ENCODE peak calls at places on chromosome 5, in ten cellular contexts. Q is MM.1S, H is spleen, S is fibroblast of lung, O is mesenchymal stem cell, U is heart left ventricle, D is stomach, Y is RWPE2, J is A549, T is colonic mucosa. R is an unnamed sample.

GRCh38 chr5:136034492-136034891 is 5.7 kb downstream of the TGFBI start:
- DNase-seq in Q (no peak), H (peak), S (no peak), O (no peak), U (no peak), D (no peak), Y (peak), J (no peak), T (no peak), R (no peak)

GRCh38 chr5:154406231-154406630 is 39.6 kb upstream of the SAP30L start:
- DNase-seq in Q (no peak), H (no peak), S (peak), O (no peak), U (no peak), D (no peak), Y (no peak), J (no peak), T (no peak), R (no peak)

GRCh38 chr5:115816226-115817042 is at the start of gene CDO1:
- DNase-seq in Q (no peak), H (peak), S (peak), O (peak), U (peak), D (no peak), Y (peak), J (no peak), T (no peak), R (no peak)

GRCh38 chr5:141465351-141465750 is 10.4 kb upstream of the PCDHGC3 start:
- DNase-seq in Q (no peak), H (no peak), S (peak), O (peak), U (no peak), D (no peak), Y (no peak), J (no peak), T (no peak), R (no peak)

GRCh38 chr5:154756203-154756870 is 1.2 kb downstream of the LARP1 start:
- DNase-seq in Q (peak), H (peak), S (no peak), O (peak), U (no peak), D (peak), Y (no peak), J (peak), T (peak), R (peak)

GRCh38 chr5:3592298-3592697 is 3.3 kb upstream of the IRX1 start:
- DNase-seq in Q (no peak), H (no peak), S (no peak), O (no peak), U (no peak), D (no peak), Y (no peak), J (no peak), T (no peak), R (no peak)

GRCh38 chr5:168468836-168469235 is 17.4 kb upstream of the RARS1 start:
- DNase-seq in Q (no peak), H (no peak), S (peak), O (peak), U (no peak), D (no peak), Y (no peak), J (no peak), T (no peak), R (no peak)

GRCh38 chr5:160001457-160001856 is 7.5 kb upstream of the TTC1 start:
- DNase-seq in Q (no peak), H (no peak), S (no peak), O (no peak), U (no peak), D (peak), Y (no peak), J (no peak), T (peak), R (no peak)

GRCh38 chr5:4868140-4868735 is 271.9 kb upstream of the ADAMTS16 start:
- DNase-seq in Q (peak), H (no peak), S (peak), O (peak), U (peak), D (peak), Y (no peak), J (peak), T (peak), R (no peak)

GRCh38 chr5:78602400-78602799 is 46.2 kb downstream of the LHFPL2 start:
- DNase-seq in Q (no peak), H (no peak), S (peak), O (no peak), U (no peak), D (no peak), Y (no peak), J (peak), T (no peak), R (no peak)

GRCh38 chr5:75337366-75338021 is 474 bp downstream of the HMGCR start:
- DNase-seq in Q (no peak), H (no peak), S (peak), O (no peak), U (no peak), D (peak), Y (peak), J (peak), T (peak), R (no peak)

GRCh38 chr5:50340757-50341156 is 100.3 kb downstream of the EMB start:
- DNase-seq in Q (no peak), H (no peak), S (no peak), O (no peak), U (no peak), D (no peak), Y (no peak), J (no peak), T (no peak), R (no peak)

GRCh38 chr5:143314664-143315063 is 88.8 kb downstream of the NR3C1 start:
- DNase-seq in Q (no peak), H (no peak), S (peak), O (peak), U (no peak), D (no peak), Y (no peak), J (no peak), T (no peak), R (no peak)

GRCh38 chr5:74442466-74442865 is 198.1 kb downstream of the ENC1 start:
- DNase-seq in Q (no peak), H (no peak), S (peak), O (no peak), U (no peak), D (no peak), Y (no peak), J (no peak), T (no peak), R (no peak)

GRCh38 chr5:36276864-36277263 is 24.8 kb downstream of the RANBP3L start:
- DNase-seq in Q (no peak), H (no peak), S (no peak), O (no peak), U (no peak), D (no peak), Y (no peak), J (no peak), T (no peak), R (no peak)

GRCh38 chr5:37247036-37247435 is 2.1 kb downstream of the CPLANE1 start:
- DNase-seq in Q (no peak), H (no peak), S (peak), O (no peak), U (no peak), D (no peak), Y (no peak), J (no peak), T (no peak), R (no peak)

GRCh38 chr5:179316111-179316551 is 29.1 kb downstream of the ADAMTS2 start:
- DNase-seq in Q (no peak), H (peak), S (no peak), O (no peak), U (no peak), D (no peak), Y (peak), J (no peak), T (no peak), R (no peak)

DNA sequence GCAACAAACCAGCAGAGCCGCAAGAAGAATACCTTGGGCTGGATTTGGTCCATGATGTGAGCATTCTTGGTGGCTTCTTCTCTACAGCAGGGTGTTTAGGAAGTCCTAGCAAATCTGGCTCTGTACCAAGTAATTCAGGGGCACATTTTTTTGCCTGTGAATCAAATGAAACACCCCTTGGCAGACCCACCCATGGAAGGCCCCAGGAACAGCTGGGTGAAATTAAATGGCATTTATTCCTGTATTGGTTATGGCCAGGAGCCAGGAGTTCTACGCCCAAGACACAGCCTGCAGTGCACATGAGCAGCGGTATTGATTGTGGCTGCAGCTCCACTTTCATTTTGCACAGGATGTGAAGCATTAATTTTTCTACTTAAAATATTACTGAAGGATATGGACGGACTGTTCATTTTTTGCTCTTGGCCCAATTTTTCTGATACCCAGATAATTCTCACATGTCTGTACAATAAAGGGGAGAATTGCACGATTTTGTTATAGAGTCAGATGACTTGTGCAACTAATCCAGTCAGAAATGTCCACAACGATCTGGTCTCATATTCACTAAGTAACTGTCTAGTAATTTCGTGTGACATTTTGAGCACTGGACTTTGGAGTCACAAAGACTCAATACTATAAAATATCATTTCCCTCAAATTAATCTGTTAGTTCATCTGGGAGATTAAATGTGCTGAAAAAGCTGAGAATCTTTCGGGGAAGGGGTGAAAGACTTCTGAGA is 120.7 kb upstream of the APC start:
- DNase-seq in Q (peak), H (no peak), S (no peak), O (no peak), U (no peak), D (no peak), Y (no peak), J (no peak), T (no peak), R (no peak)
- H3K4me3 ChIP-seq in Q (peak), H (no peak), S (peak), O (peak), U (no peak), D (no peak), Y (no peak), J (no peak), T (no peak), R (no peak)

GRCh38 chr5:132218321-132218720 is 9.3 kb downstream of the P4HA2 start:
- DNase-seq in Q (no peak), H (peak), S (no peak), O (no peak), U (no peak), D (no peak), Y (no peak), J (no peak), T (no peak), R (no peak)
- H3K27ac ChIP-seq in Q (no peak), H (no peak), S (no peak), O (no peak), U (peak), D (no peak), Y (no peak), J (no peak), T (no peak), R (no peak)

DNA sequence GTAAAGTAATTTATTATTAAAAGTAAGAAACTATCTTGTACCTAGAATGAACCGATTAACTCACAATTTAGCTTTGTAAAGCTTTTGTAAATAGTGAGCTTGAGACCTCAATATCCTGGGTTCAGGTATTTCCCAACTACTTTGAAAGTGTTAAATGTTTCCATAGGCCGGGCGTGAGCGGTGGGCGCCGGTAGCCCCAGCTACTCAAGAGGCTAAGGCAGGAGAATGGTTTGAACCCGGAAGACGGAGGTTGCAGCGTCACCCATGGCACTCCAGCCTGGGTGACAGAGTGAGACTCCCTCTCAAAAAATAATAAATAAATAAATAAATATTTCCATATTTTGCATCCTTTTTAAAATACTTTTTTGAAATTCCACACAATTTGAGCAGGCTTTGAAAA is 1.5 kb upstream of the ANKH start:
- DNase-seq in Q (no peak), H (no peak), S (no peak), O (no peak), U (no peak), D (no peak), Y (no peak), J (no peak), T (no peak), R (no peak)
- H3K4me3 ChIP-seq in Q (peak), H (peak), S (peak), O (peak), U (peak), D (peak), Y (no peak), J (peak), T (no peak), R (peak)

GRCh38 chr5:76472338-76473336 is 69.6 kb downstream of the IQGAP2 start:
- DNase-seq in Q (no peak), H (no peak), S (no peak), O (no peak), U (no peak), D (no peak), Y (peak), J (peak), T (no peak), R (no peak)

GRCh38 chr5:76469656-76470290 is 66.7 kb downstream of the IQGAP2 start:
- DNase-seq in Q (no peak), H (no peak), S (peak), O (no peak), U (no peak), D (no peak), Y (no peak), J (no peak), T (no peak), R (no peak)

GRCh38 chr5:76470978-76471377 is 67.9 kb downstream of the IQGAP2 start:
- DNase-seq in Q (no peak), H (no peak), S (no peak), O (no peak), U (no peak), D (no peak), Y (no peak), J (no peak), T (no peak), R (no peak)

GRCh38 chr5:76473676-76474075 is 70.6 kb downstream of the IQGAP2 start:
- DNase-seq in Q (no peak), H (no peak), S (no peak), O (no peak), U (no peak), D (no peak), Y (no peak), J (no peak), T (no peak), R (peak)

GRCh38 chr5:76471994-76472337 is 68.9 kb downstream of the IQGAP2 start:
- DNase-seq in Q (no peak), H (no peak), S (no peak), O (no peak), U (no peak), D (no peak), Y (no peak), J (no peak), T (no peak), R (no peak)
- H3K27ac ChIP-seq in Q (no peak), H (peak), S (no peak), O (no peak), U (no peak), D (peak), Y (peak), J (peak), T (no peak), R (no peak)

GRCh38 chr5:157184117-157184516 is 3.5 kb downstream of the ITK start:
- DNase-seq in Q (no peak), H (no peak), S (no peak), O (no peak), U (no peak), D (no peak), Y (no peak), J (no peak), T (no peak), R (no peak)
- H3K4me3 ChIP-seq in Q (no peak), H (peak), S (no peak), O (no peak), U (no peak), D (peak), Y (no peak), J (no peak), T (no peak), R (peak)

DNA sequence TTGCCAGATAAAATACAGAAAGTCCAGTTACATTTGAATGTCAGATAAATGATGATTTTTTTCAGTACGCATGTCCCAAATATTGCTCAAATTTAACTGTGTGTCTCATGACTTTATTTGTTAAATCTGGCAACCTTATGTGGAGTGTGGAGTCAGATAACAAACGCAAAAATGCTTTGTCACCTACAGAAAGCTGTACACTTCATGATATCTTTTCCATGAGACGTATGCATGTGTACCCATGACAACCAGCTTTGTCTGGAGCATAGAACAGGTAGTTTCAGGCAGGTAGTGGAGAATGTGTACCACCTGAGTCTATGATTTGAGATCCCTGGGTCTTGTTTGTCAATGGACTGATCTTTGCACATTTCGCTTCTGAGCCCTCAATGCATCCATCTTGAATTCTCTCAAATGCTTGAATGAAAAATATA is 105.5 kb upstream of the CPEB4 start:
- DNase-seq in Q (no peak), H (no peak), S (no peak), O (no peak), U (no peak), D (no peak), Y (no peak), J (no peak), T (no peak), R (no peak)
- H3K27ac ChIP-seq in Q (no peak), H (peak), S (peak), O (no peak), U (peak), D (peak), Y (peak), J (peak), T (peak), R (no peak)

DNA sequence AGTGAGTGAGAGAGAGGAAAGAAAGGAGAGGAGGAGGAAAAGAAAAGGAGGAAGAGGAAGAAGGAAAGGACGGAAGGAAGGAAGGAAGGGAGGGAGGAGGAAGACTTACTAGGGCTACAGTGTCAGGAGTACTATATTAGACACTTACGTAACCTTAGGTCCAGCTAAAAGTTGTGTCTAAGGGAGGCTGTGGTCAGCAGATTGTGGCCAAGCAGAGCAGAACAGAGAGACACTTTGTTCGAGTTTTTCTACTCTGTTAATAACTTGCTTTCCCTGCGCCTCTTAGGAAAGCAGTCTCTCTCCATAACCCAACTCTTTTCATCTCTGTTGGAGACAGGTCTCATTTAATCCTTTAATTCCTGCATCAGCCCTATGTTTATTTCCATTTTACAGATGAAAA is 138.9 kb downstream of the KCNN2 start:
- DNase-seq in Q (no peak), H (no peak), S (no peak), O (no peak), U (no peak), D (no peak), Y (no peak), J (no peak), T (no peak), R (no peak)
- H3K4me3 ChIP-seq in Q (no peak), H (no peak), S (no peak), O (no peak), U (no peak), D (no peak), Y (no peak), J (no peak), T (no peak), R (no peak)

GRCh38 chr5:10400834-10401233 is 40.8 kb upstream of the ROPN1L start:
- DNase-seq in Q (no peak), H (no peak), S (no peak), O (peak), U (no peak), D (no peak), Y (no peak), J (no peak), T (no peak), R (no peak)
- H3K27ac ChIP-seq in Q (no peak), H (no peak), S (no peak), O (no peak), U (peak), D (no peak), Y (no peak), J (no peak), T (no peak), R (no peak)

DNA sequence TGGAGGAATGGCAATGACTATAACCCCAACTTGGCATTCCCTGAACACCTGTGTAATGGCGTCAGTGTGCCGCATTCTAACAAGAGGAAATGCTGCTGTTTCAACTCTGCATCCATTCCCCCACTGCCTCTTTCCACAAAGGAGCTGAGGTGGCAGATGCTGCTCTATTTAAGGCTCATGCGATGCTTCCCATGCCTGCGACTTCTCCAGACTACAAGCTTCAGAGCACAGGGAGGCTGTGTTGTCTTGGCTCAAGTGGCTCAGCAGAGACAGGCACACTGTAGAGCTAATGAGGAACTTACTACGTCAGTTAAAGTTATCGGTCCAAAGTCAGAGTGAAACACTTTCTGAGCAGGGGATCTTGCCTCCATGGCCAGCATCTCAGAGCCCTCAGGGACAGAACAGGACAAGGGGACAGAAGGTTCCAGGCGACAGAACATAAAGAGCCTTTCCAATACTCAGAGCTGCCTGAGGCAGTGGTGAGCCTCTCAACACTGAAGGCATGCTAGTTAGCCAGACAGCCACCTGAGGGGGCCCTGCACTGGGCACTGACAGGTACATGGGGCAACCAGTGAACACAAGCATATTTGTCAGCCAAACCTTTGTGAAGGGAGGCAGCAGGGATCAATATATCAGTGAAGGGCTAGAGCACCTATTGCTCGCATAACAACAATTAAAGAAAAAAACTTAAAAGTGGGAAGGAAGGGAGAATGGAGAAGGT is 21.8 kb downstream of the TNIP1 start:
- DNase-seq in Q (peak), H (peak), S (no peak), O (no peak), U (no peak), D (no peak), Y (no peak), J (no peak), T (no peak), R (no peak)
- H3K4me3 ChIP-seq in Q (no peak), H (no peak), S (no peak), O (no peak), U (no peak), D (no peak), Y (no peak), J (no peak), T (no peak), R (no peak)

GRCh38 chr5:53034832-53035231 is 45.7 kb downstream of the ITGA2 start:
- DNase-seq in Q (no peak), H (no peak), S (no peak), O (no peak), U (no peak), D (no peak), Y (no peak), J (no peak), T (no peak), R (no peak)

GRCh38 chr5:53029608-53030007 is 40.5 kb downstream of the ITGA2 start:
- DNase-seq in Q (no peak), H (no peak), S (no peak), O (no peak), U (no peak), D (no peak), Y (no peak), J (no peak), T (no peak), R (no peak)

GRCh38 chr5:53032188-53032587 is 43.0 kb downstream of the ITGA2 start:
- DNase-seq in Q (no peak), H (no peak), S (no peak), O (no peak), U (no peak), D (no peak), Y (no peak), J (no peak), T (no peak), R (no peak)

GRCh38 chr5:53030828-53031425 is 41.8 kb downstream of the ITGA2 start:
- DNase-seq in Q (no peak), H (no peak), S (no peak), O (no peak), U (no peak), D (no peak), Y (no peak), J (no peak), T (peak), R (no peak)

GRCh38 chr5:53031695-53032096 is 42.5 kb downstream of the ITGA2 start:
- DNase-seq in Q (no peak), H (no peak), S (peak), O (peak), U (no peak), D (no peak), Y (no peak), J (peak), T (no peak), R (no peak)
- H3K27ac ChIP-seq in Q (no peak), H (peak), S (peak), O (peak), U (no peak), D (peak), Y (peak), J (peak), T (peak), R (no peak)